ENCODE peak calls at places on chromosome 16, in seven cellular contexts. X is ovary; V is sigmoid colon; J is B cell; L is choroid plexus epithelial cell; W is AG04450; H is CD4-positive, alpha-beta T cell. E is an unnamed sample.

GRCh38 chr16:15055141-15056053 is 477 bp downstream of the NTAN1 start:
- DNase-seq in X (no peak), W (no peak), J (peak), H (peak), L (peak), V (peak), E (peak)

GRCh38 chr16:18932243-18932997 is 6.2 kb upstream of the SMG1 start:
- DNase-seq in X (no peak), L (peak), W (no peak), H (no peak), V (no peak), J (no peak), E (no peak)

GRCh38 chr16:15482068-15482747 is 47.8 kb downstream of the BMERB1 start:
- DNase-seq in X (peak), J (no peak), W (peak), V (peak), H (no peak), L (peak), E (no peak)

GRCh38 chr16:83402969-83403368 is 404.8 kb upstream of the HSBP1 start:
- DNase-seq in L (peak), J (no peak), W (no peak), X (no peak), V (no peak), H (no peak), E (no peak)

GRCh38 chr16:29737713-29738112 is 8.1 kb downstream of the C16orf54 start:
- DNase-seq in W (no peak), H (no peak), L (no peak), X (no peak), V (no peak), J (no peak), E (no peak)

GRCh38 chr16:48076455-48077012 is 79.3 kb downstream of the ABCC12 start:
- DNase-seq in H (no peak), X (no peak), L (no peak), J (no peak), V (no peak), W (no peak), E (no peak)

GRCh38 chr16:73396556-73396955 is 348.6 kb upstream of the ZFHX3 start:
- DNase-seq in W (no peak), X (no peak), J (no peak), H (no peak), V (no peak), L (no peak), E (no peak)

GRCh38 chr16:31568577-31569359 is 41.1 kb downstream of the AHSP start:
- DNase-seq in L (peak), X (no peak), W (no peak), H (no peak), V (no peak), J (no peak), E (no peak)

GRCh38 chr16:30382398-30383015 is at the start of gene SEPTIN1:
- DNase-seq in X (no peak), V (no peak), L (no peak), H (peak), J (peak), W (no peak), E (peak)

GRCh38 chr16:76389126-76389525 is 111.9 kb downstream of the CNTNAP4 start:
- DNase-seq in L (no peak), J (no peak), W (no peak), X (no peak), H (no peak), V (no peak), E (no peak)

GRCh38 chr16:30775381-30776099 is 11.5 kb downstream of the ZNF629 start:
- DNase-seq in V (peak), X (peak), W (no peak), H (peak), J (peak), L (peak), E (peak)

GRCh38 chr16:16887193-16887592 is 508.3 kb downstream of the NPIPA7 start:
- DNase-seq in J (no peak), X (no peak), W (no peak), L (no peak), V (no peak), H (no peak), E (no peak)

GRCh38 chr16:78704421-78704820 is 605.0 kb downstream of the WWOX start:
- DNase-seq in L (no peak), J (no peak), H (no peak), V (no peak), X (no peak), W (no peak), E (no peak)

GRCh38 chr16:55136356-55136755 is 187.6 kb upstream of the IRX6 start:
- DNase-seq in H (no peak), W (no peak), V (no peak), L (no peak), X (no peak), J (no peak), E (no peak)

GRCh38 chr16:53207810-53208752 is 153.3 kb downstream of the CHD9 start:
- DNase-seq in H (no peak), W (peak), V (no peak), X (peak), L (peak), J (peak), E (peak)

GRCh38 chr16:9053006-9053601 is 38.3 kb upstream of the HAPSTR1 start:
- DNase-seq in W (no peak), H (no peak), V (peak), J (peak), X (no peak), L (peak), E (peak)

GRCh38 chr16:10738231-10739077 is 5.2 kb upstream of the NUBP1 start:
- DNase-seq in X (peak), L (peak), W (no peak), J (no peak), H (no peak), V (peak), E (peak)

GRCh38 chr16:77763994-77764393 is 24.4 kb upstream of the VAT1L start:
- DNase-seq in X (no peak), H (no peak), V (no peak), L (no peak), J (no peak), W (no peak), E (no peak)

GRCh38 chr16:11183035-11183812 is 72.8 kb downstream of the SOCS1 start:
- DNase-seq in J (peak), W (no peak), H (no peak), L (no peak), X (no peak), V (no peak), E (peak)

GRCh38 chr16:13138528-13138927 is 237.1 kb downstream of the SHISA9 start:
- DNase-seq in L (no peak), V (no peak), J (no peak), W (no peak), X (no peak), H (no peak), E (no peak)

GRCh38 chr16:50300942-50301625 is 34.7 kb downstream of the ADCY7 start:
- DNase-seq in V (peak), H (no peak), W (no peak), J (no peak), X (peak), L (no peak), E (no peak)

GRCh38 chr16:25614836-25615235 is 76.9 kb upstream of the HS3ST4 start:
- DNase-seq in X (no peak), L (no peak), J (no peak), V (no peak), H (no peak), W (no peak), E (no peak)

GRCh38 chr16:79508294-79508693 is 92.2 kb downstream of the MAF start:
- DNase-seq in H (no peak), L (no peak), X (no peak), J (no peak), V (no peak), W (no peak), E (no peak)

GRCh38 chr16:5447734-5448133 is 350.1 kb upstream of the EEF2KMT start:
- DNase-seq in H (no peak), W (no peak), X (no peak), L (no peak), J (no peak), V (no peak), E (no peak)

GRCh38 chr16:1089822-1090619 is 6.0 kb downstream of the C1QTNF8 start:
- DNase-seq in J (no peak), W (no peak), X (no peak), V (no peak), H (no peak), L (no peak), E (no peak)

GRCh38 chr16:67158637-67159600 is 790 bp downstream of the TRADD start:
- DNase-seq in H (peak), V (no peak), W (no peak), J (peak), X (peak), L (no peak), E (peak)

GRCh38 chr16:13055480-13055879 is 154.1 kb downstream of the SHISA9 start:
- DNase-seq in W (no peak), X (no peak), V (no peak), L (no peak), J (no peak), H (no peak), E (no peak)

GRCh38 chr16:24396350-24397271 is 140.5 kb downstream of the CACNG3 start:
- DNase-seq in W (no peak), V (no peak), H (no peak), J (no peak), L (no peak), X (no peak), E (peak)

GRCh38 chr16:66494916-66495315 is 55.0 kb downstream of the TK2 start:
- DNase-seq in L (no peak), V (no peak), J (no peak), W (no peak), X (no peak), H (no peak), E (no peak)

GRCh38 chr16:11078812-11079459 is 134.6 kb downstream of the CLEC16A start:
- DNase-seq in J (no peak), V (peak), L (peak), W (no peak), H (no peak), X (peak), E (no peak)

GRCh38 chr16:66832661-66833305 is 2.0 kb upstream of the NAE1 start:
- DNase-seq in H (no peak), J (no peak), X (no peak), W (no peak), V (no peak), L (peak), E (no peak)

GRCh38 chr16:81547919-81548216 is 103.3 kb downstream of the CMIP start:
- DNase-seq in X (no peak), V (no peak), W (no peak), L (no peak), H (no peak), J (no peak), E (no peak)
- TF ChIP-seq CTCF in X (no peak), V (no peak), W (no peak), L (no peak), H (no peak), J (no peak), E (no peak)

DNA sequence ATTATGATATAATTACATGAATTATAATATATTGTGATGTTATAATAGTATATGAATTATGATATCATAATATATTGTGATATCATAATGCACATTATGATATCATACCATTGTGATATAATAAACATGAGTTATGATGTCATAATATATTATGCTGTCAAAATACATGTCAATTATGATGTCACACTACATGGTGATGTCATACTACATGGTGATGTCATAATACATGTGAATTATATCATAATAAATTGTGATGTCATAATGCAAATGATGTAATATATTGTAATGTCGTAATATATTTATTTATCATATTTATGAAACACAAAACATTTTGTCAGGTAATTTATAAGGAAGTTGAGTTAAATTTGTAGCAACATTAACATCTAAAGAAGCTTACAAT is 1950.1 kb downstream of the TP53TG3F start:
- DNase-seq in V (no peak), L (no peak), W (no peak), J (no peak), H (no peak), X (no peak), E (no peak)
- TF ChIP-seq CTCF in V (no peak), L (no peak), W (no peak), J (no peak), H (no peak), X (no peak), E (no peak)

DNA sequence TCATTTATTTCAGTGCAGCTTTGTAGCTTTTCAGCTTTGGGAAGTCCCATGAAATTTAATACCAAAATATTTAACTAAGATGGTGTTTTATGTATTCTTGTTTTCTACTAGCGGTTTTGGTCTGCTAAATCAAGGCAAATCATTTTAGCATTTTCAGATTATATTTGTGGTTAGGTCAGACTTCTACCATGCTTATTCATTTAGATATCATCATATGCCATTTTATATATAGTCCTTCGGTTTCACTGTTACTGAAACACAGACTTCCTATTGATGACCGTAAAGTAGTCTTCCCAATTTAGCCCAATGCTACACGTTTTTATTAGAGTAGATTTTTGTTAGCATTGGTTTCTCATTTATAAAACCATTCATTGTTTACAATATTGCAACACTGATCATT is 5.5 kb downstream of the DYNLRB2 start:
- DNase-seq in J (no peak), H (no peak), X (no peak), W (no peak), L (no peak), V (no peak), E (peak)
- TF ChIP-seq CTCF in J (no peak), H (no peak), X (no peak), W (no peak), L (no peak), V (no peak), E (no peak)

GRCh38 chr16:87099001-87099740 is 218.0 kb downstream of the C16orf95 start:
- DNase-seq in H (no peak), W (no peak), J (no peak), V (no peak), L (no peak), X (no peak), E (no peak)
- TF ChIP-seq CTCF in H (no peak), W (no peak), J (no peak), V (no peak), L (no peak), X (no peak), E (no peak)

GRCh38 chr16:89357055-89357454 is 133.3 kb downstream of the ANKRD11 start:
- DNase-seq in H (peak), J (no peak), V (no peak), X (peak), L (no peak), W (no peak), E (no peak)
- TF ChIP-seq CTCF in H (no peak), J (no peak), V (no peak), X (no peak), L (no peak), W (no peak), E (no peak)

GRCh38 chr16:57382535-57383275 is 10.4 kb downstream of the CX3CL1 start:
- DNase-seq in W (no peak), X (no peak), H (no peak), J (no peak), V (no peak), L (no peak), E (no peak)
- TF ChIP-seq CTCF in W (no peak), X (no peak), H (no peak), J (no peak), V (no peak), L (no peak), E (no peak)

DNA sequence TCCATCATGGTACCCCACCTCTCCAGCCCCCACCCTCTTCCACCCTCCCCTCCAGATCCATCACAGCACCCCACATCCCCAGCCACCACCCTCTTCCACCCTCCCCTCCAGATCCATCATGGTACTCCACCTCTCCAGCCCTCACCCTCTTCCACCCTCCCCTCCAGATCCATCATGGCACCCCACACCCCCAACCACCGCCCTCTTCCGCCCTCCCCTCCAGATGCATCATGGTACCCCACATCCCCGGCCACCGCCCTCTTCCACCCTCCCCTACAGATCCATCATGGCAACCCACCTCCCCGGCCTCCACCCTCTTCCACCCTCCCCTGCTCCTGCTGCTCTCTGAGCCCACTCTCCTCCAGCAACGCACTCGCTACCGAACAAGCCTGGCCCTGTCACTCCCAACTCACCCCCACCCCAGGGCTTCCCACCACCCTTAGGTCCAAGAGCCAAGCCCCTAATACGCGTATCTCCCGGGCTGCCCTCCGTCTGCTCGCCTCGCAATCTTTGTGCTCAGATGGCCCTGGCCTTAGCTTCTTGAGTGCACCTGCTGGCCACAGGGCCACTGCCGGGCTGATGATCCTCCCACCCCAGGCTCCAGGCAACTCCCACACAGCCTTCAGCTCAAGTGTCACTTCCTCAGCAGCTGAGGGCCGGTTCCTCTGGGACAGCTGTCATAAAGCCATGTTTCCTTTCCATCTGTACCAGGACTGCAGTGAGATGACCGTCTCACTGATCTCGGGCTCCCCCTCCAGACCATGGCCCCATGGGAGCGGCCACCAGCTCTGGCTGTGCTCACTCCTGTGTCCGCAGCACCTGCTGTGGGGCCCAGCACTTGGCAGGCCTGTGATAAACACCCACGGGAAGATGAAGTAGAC is 25.5 kb downstream of the KDM8 start:
- DNase-seq in L (no peak), H (no peak), J (no peak), W (no peak), X (no peak), V (peak), E (peak)
- TF ChIP-seq CTCF in L (no peak), H (no peak), J (no peak), W (no peak), X (no peak), V (no peak), E (no peak)

E was measured in GM12865.